ENCODE peak calls at places on chromosomes 5 and 9, in nine cellular contexts. Q is CD8-positive, alpha-beta T cell; J is endodermal cell; V is H1; C is body of pancreas; L is transverse colon; F is BJ; G is IMR-90; E is K562. Y is an unnamed sample. For H3K27me3, the result is how much of the 10 kb centered on the place peaks cover.

GRCh38 chr5:1285883-1286291 is 9.0 kb downstream of the TERT start:
- DNase-seq in Q (no peak), J (peak), V (no peak), C (no peak), L (no peak), F (no peak), G (no peak), E (no peak), Y (no peak)

GRCh38 chr9:121277026-121277425 is 9.1 kb downstream of the GSN start:
- DNase-seq in Q (no peak), J (no peak), V (no peak), C (no peak), L (no peak), F (no peak), G (no peak), E (no peak), Y (no peak)

GRCh38 chr5:74950836-74951515 is 84.8 kb upstream of the FAM169A start:
- DNase-seq in Q (no peak), J (no peak), V (no peak), C (no peak), L (no peak), F (no peak), G (peak), E (no peak), Y (no peak)

GRCh38 chr9:112764344-112764743 is 13.8 kb downstream of the SNX30 start:
- DNase-seq in Q (no peak), J (no peak), V (no peak), C (no peak), L (no peak), F (no peak), G (peak), E (peak), Y (peak)

GRCh38 chr9:110141118-110141797 is 66.7 kb downstream of the C9orf152 start:
- DNase-seq in Q (no peak), J (no peak), V (no peak), C (peak), L (no peak), F (peak), G (peak), E (no peak), Y (peak)

GRCh38 chr9:86034863-86035734 is 64.3 kb downstream of the GOLM1 start:
- DNase-seq in Q (no peak), J (peak), V (peak), C (peak), L (peak), F (no peak), G (peak), E (peak), Y (no peak)

GRCh38 chr9:92934321-92934720 is 13.0 kb upstream of the FGD3 start:
- DNase-seq in Q (no peak), J (no peak), V (no peak), C (no peak), L (no peak), F (no peak), G (no peak), E (peak), Y (no peak)

GRCh38 chr5:134554319-134555222 is 29.1 kb downstream of the JADE2 start:
- DNase-seq in Q (peak), J (no peak), V (no peak), C (peak), L (peak), F (peak), G (peak), E (no peak), Y (no peak)

GRCh38 chr5:79111960-79112702 is 522 bp downstream of the BHMT start:
- DNase-seq in Q (no peak), J (peak), V (no peak), C (no peak), L (no peak), F (no peak), G (no peak), E (no peak), Y (no peak)

GRCh38 chr9:29806941-29807625 is 2233.8 kb upstream of the C9orf72 start:
- DNase-seq in Q (no peak), J (no peak), V (no peak), C (no peak), L (no peak), F (no peak), G (no peak), E (no peak), Y (peak)

GRCh38 chr5:106089073-106089472 is 1581.7 kb downstream of the EFNA5 start:
- DNase-seq in Q (no peak), J (no peak), V (no peak), C (no peak), L (no peak), F (no peak), G (no peak), E (no peak), Y (no peak)

GRCh38 chr5:19577882-19578281 is 410.1 kb downstream of the CDH18 start:
- DNase-seq in Q (no peak), J (peak), V (no peak), C (no peak), L (no peak), F (no peak), G (no peak), E (no peak), Y (no peak)

GRCh38 chr9:112487008-112487798 is 576 bp downstream of the KIAA1958 start:
- DNase-seq in Q (peak), J (peak), V (no peak), C (peak), L (peak), F (no peak), G (peak), E (peak), Y (no peak)

GRCh38 chr5:142783601-142784291 is 13.6 kb downstream of the ARHGAP26 start:
- DNase-seq in Q (peak), J (peak), V (no peak), C (no peak), L (no peak), F (no peak), G (no peak), E (no peak), Y (no peak)

DNA sequence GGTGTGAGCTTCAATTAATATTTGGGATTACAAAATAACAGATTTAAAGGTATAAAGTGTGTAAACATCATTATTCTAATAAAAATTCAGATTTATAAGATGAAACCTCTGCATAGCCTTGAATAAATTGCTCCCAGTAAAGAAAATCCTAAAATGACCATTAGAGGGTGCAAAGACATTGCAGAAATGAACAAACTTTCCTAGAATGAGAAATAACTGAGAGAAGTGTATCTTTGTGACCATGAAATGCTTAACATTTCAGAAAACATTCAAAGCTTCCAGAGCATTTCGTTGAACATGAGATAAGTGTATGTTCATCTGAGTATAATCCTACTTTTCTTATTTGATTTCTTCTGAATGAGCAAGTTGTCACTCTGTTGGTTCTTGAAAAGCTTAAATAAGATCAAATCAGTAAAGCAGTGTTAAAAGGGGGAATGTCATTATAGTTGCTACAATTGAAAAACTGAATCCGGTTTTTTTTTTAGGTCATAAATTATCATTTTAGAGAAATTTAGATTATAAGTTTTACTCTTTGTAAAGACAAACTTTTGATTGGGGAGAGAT is 24.7 kb upstream of the NUDT12 start:
- DNase-seq in Q (no peak), J (no peak), V (no peak), C (no peak), L (no peak), F (no peak), G (peak), E (no peak), Y (no peak)
- TF ChIP-seq CTCF in Q (no peak), J (peak), V (peak), C (peak), L (peak), F (peak), G (peak), E (peak), Y (peak)

DNA sequence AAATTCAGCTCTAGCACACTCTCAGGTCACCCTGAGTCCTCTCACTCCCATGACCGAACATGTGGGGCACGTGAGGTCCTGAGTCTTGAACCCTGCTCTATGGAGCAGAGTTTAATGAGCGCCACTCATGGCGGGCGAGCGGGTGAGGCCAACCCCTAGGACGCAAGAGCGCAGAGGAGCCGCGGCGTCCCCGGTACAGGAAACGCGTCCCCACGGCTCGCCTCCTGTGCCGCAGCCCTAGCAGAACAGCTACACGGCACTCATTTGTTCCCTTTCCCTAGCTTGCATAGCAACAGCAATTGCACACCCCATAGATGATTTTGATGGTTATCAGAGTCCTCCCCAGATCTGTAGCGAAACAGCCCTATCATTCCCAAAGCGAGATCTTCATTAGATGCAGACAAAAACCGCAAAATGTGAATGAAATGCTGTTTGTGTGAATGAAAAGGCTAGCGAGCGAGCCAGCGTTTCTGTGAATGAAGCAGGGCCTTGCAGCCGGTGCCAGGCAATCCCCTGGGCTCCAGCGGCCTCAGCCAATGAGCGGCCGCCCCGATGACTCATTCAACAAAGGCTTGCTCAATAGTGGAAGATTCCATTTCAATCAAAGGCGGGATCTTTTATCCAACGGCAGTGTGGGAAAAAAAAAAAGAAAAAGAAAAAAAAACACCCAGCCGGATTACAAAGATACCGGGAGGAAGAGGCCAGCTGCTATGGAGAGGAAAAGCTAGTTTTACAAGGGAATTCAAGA is 1.5 kb upstream of the SHC3 start:
- DNase-seq in Q (no peak), J (peak), V (peak), C (peak), L (peak), F (peak), G (peak), E (peak), Y (peak)
- H3K4me3 ChIP-seq in Q (peak), J (peak), V (peak), C (no peak), L (peak), F (peak), G (peak), E (no peak), Y (peak)

GRCh38 chr5:73438897-73439470 is 9.6 kb downstream of the FOXD1 start:
- DNase-seq in Q (no peak), J (no peak), V (no peak), C (no peak), L (no peak), F (no peak), G (no peak), E (no peak), Y (no peak)
- H3K27me3 ChIP-seq in Q (half or more), J (half or more), V (half or more), C (half or more), L (half or more), F (under half), G (under half), E (under half), Y (under half)

GRCh38 chr5:14328144-14328543 is 185.0 kb downstream of the TRIO start:
- DNase-seq in Q (no peak), J (no peak), V (no peak), C (no peak), L (no peak), F (no peak), G (no peak), E (no peak), Y (no peak)

GRCh38 chr5:14325369-14325768 is 182.2 kb downstream of the TRIO start:
- DNase-seq in Q (no peak), J (no peak), V (no peak), C (no peak), L (no peak), F (no peak), G (peak), E (no peak), Y (no peak)

GRCh38 chr5:14323466-14323865 is 180.3 kb downstream of the TRIO start:
- DNase-seq in Q (no peak), J (no peak), V (no peak), C (no peak), L (no peak), F (no peak), G (no peak), E (no peak), Y (no peak)

GRCh38 chr5:14327624-14328023 is 184.5 kb downstream of the TRIO start:
- DNase-seq in Q (no peak), J (no peak), V (no peak), C (no peak), L (no peak), F (no peak), G (no peak), E (no peak), Y (no peak)

DNA sequence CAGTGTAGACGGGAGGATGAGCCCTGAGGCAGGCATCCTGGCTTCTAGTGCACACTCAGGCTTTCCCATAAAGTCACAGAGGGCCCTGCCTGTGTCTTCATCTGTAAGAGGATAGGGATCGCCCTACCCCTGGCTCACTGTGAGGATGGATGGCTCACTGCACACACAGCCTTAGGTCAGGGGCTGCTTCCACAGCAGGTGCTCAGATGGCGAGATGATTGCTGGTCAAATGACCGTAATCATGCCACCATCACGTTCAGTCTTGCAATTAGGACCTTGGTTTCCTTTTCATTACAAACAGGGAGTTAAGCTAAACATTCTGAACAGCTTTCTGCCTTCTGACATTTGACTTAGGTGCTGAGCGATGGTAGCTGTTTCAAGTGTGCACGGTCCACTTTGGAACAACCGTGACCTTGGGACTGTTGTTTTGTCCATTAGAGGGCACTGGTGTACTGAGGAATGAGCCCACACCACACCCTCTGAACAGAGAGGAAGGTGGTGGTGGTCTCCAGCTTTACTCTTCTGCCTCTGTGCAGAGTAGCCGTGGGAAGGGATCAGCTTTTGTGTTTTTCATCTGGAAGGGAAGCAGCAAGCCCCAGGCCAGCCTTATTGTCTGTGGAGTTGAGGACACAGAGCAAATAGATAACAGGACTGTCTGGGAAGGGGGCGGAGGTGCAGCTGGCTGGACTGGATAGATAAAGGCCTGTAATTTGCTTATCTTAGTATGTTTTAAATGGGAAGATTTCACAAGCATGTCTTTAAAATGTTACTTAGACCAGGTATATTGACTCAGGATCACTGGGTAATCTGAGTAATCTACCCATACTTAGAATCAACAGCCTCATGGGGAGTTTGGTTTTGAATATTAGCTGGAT is 183.1 kb downstream of the TRIO start:
- DNase-seq in Q (no peak), J (peak), V (no peak), C (no peak), L (no peak), F (no peak), G (no peak), E (peak), Y (no peak)
- TF ChIP-seq CTCF in Q (no peak), J (peak), V (peak), C (peak), L (no peak), F (peak), G (peak), E (peak), Y (peak)

GRCh38 chr5:141050622-141051525 is at the start of gene PCDHB1:
- DNase-seq in Q (no peak), J (peak), V (no peak), C (peak), L (no peak), F (no peak), G (no peak), E (no peak), Y (no peak)

GRCh38 chr5:141051526-141051876 is 327 bp downstream of the PCDHB1 start:
- DNase-seq in Q (no peak), J (peak), V (no peak), C (peak), L (no peak), F (no peak), G (no peak), E (no peak), Y (no peak)
- H3K4me3 ChIP-seq in Q (peak), J (peak), V (peak), C (peak), L (peak), F (no peak), G (peak), E (no peak), Y (peak)

DNA sequence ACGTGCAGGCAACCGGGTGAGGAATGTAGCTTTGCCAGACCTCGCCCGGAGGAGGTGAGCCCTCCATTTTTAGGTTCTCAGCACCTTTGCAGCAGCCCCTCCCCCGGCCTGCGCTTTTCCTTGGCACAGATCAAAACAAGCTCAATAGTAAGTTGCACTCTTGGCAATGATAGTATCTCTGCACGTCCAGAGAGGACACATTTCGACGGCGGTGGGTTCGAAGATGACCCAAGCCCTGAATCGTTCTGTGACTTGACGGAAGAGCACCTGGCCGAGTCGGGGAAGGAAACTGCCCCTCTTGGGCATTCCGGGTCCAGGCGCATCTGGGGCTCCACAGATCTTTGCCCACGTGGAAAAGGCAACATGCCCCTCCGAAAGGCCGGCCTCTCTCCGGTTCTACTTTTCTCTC is 904 bp downstream of the GDNF start:
- DNase-seq in Q (no peak), J (peak), V (no peak), C (no peak), L (no peak), F (no peak), G (no peak), E (no peak), Y (no peak)
- H3K27me3 ChIP-seq in Q (under half), J (half or more), V (half or more), C (under half), L (half or more), F (under half), G (under half), E (under half), Y (half or more)

GRCh38 chr9:87682618-87683017 is 43.3 kb upstream of the CTSL start:
- DNase-seq in Q (no peak), J (peak), V (no peak), C (peak), L (no peak), F (no peak), G (no peak), E (no peak), Y (no peak)

GRCh38 chr9:87684627-87685204 is 41.2 kb upstream of the CTSL start:
- DNase-seq in Q (no peak), J (peak), V (no peak), C (peak), L (peak), F (no peak), G (peak), E (peak), Y (no peak)

GRCh38 chr9:87682085-87682484 is 43.8 kb upstream of the CTSL start:
- DNase-seq in Q (no peak), J (peak), V (no peak), C (no peak), L (no peak), F (no peak), G (no peak), E (no peak), Y (no peak)

GRCh38 chr9:87685431-87685830 is 40.5 kb upstream of the CTSL start:
- DNase-seq in Q (no peak), J (peak), V (no peak), C (no peak), L (no peak), F (no peak), G (peak), E (no peak), Y (no peak)

GRCh38 chr9:87683751-87684626 is 41.9 kb upstream of the CTSL start:
- DNase-seq in Q (no peak), J (peak), V (no peak), C (no peak), L (no peak), F (no peak), G (no peak), E (no peak), Y (no peak)
- TF ChIP-seq CTCF in Q (no peak), J (no peak), V (peak), C (no peak), L (no peak), F (no peak), G (no peak), E (no peak), Y (no peak)

Y was measured in kidney epithelial cell.